ENCODE peak calls at places on chromosome 10, in four cellular contexts. One of them, this sample, is unnamed.

GRCh38 chr10:95840681-95841080 is 67.1 kb upstream of the CC2D2B start:
- DNase-seq in HEK293T: no peak
- DNase-seq in GM12878: no peak
- DNase-seq in HepG2: no peak
- DNase-seq in this sample: no peak

GRCh38 chr10:62001898-62002297 is 100.4 kb downstream of the ARID5B start:
- DNase-seq in HEK293T: no peak
- DNase-seq in GM12878: no peak
- DNase-seq in HepG2: no peak
- DNase-seq in this sample: no peak

GRCh38 chr10:131095109-131095580 is 216.4 kb downstream of the TCERG1L start:
- DNase-seq in HEK293T: no peak
- DNase-seq in GM12878: no peak
- DNase-seq in HepG2: no peak
- DNase-seq in this sample: no peak

GRCh38 chr10:132858121-132859081 is 72.5 kb upstream of the NKX6-2 start:
- DNase-seq in HEK293T: no peak
- DNase-seq in GM12878: no peak
- DNase-seq in HepG2: no peak
- DNase-seq in this sample: peak

GRCh38 chr10:49746626-49747302 is 15.4 kb downstream of the OGDHL start:
- DNase-seq in HEK293T: no peak
- DNase-seq in GM12878: no peak
- DNase-seq in HepG2: no peak
- DNase-seq in this sample: no peak

GRCh38 chr10:125721035-125721434 is 1.5 kb downstream of the EDRF1 start:
- DNase-seq in HEK293T: no peak
- DNase-seq in GM12878: peak
- DNase-seq in HepG2: no peak
- DNase-seq in this sample: no peak

GRCh38 chr10:33335800-33336605 is 1.5 kb upstream of the NRP1 start:
- DNase-seq in HEK293T: peak
- DNase-seq in GM12878: no peak
- DNase-seq in HepG2: no peak
- DNase-seq in this sample: no peak

GRCh38 chr10:85611093-85611740 is 755.4 kb downstream of the GRID1 start:
- DNase-seq in HEK293T: no peak
- DNase-seq in GM12878: no peak
- DNase-seq in HepG2: no peak
- DNase-seq in this sample: no peak

GRCh38 chr10:68074775-68075549 is at the start of gene HERC4:
- DNase-seq in HEK293T: peak
- DNase-seq in GM12878: peak
- DNase-seq in HepG2: peak
- DNase-seq in this sample: peak

GRCh38 chr10:44773565-44773964 is 137.6 kb upstream of the TMEM72 start:
- DNase-seq in HEK293T: no peak
- DNase-seq in GM12878: no peak
- DNase-seq in HepG2: no peak
- DNase-seq in this sample: no peak

GRCh38 chr10:128324058-128324457 is 197.8 kb upstream of the MKI67 start:
- DNase-seq in HEK293T: no peak
- DNase-seq in GM12878: no peak
- DNase-seq in HepG2: peak
- DNase-seq in this sample: peak

GRCh38 chr10:72638586-72639440 is 12.9 kb upstream of the MICU1 start:
- DNase-seq in HEK293T: no peak
- DNase-seq in GM12878: no peak
- DNase-seq in HepG2: peak
- DNase-seq in this sample: no peak

GRCh38 chr10:81068446-81068845 is 530.7 kb downstream of the SH2D4B start:
- DNase-seq in HEK293T: no peak
- DNase-seq in GM12878: no peak
- DNase-seq in HepG2: no peak
- DNase-seq in this sample: no peak

GRCh38 chr10:62154231-62154630 is 114.4 kb downstream of the RTKN2 start:
- DNase-seq in HEK293T: no peak
- DNase-seq in GM12878: no peak
- DNase-seq in HepG2: no peak
- DNase-seq in this sample: no peak

GRCh38 chr10:107213861-107214260 is 49.4 kb upstream of the SORCS1 start:
- DNase-seq in HEK293T: no peak
- DNase-seq in GM12878: no peak
- DNase-seq in HepG2: no peak
- DNase-seq in this sample: no peak
- TF ChIP-seq TARDBP in HEK293T: no peak
- TF ChIP-seq TARDBP in GM12878: no peak
- TF ChIP-seq TARDBP in HepG2: no peak
- TF ChIP-seq TARDBP in this sample: no peak

DNA sequence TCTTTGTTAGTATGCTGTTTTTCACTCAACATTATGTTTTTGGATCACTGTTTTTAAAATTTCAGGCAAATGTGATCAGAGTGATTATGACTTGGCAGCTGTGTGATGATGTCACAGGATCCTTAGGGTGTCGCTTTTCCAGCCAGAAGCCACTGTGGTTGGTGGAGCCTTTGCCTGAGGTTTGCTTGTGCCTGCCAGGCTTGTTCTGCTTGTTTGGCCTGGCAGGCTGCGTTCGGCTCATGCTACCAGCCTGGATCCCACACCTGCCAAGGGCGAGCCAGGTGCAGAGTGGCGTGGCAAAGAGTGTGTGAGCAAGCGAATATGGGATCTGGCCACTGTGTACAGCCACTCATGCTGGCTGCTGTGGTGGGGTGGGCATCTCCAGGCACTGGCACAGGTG is 55.7 kb downstream of the ADK start:
- DNase-seq in HEK293T: no peak
- DNase-seq in GM12878: no peak
- DNase-seq in HepG2: no peak
- DNase-seq in this sample: no peak
- TF ChIP-seq TARDBP in HEK293T: no peak
- TF ChIP-seq TARDBP in GM12878: no peak
- TF ChIP-seq TARDBP in HepG2: no peak
- TF ChIP-seq TARDBP in this sample: no peak

DNA sequence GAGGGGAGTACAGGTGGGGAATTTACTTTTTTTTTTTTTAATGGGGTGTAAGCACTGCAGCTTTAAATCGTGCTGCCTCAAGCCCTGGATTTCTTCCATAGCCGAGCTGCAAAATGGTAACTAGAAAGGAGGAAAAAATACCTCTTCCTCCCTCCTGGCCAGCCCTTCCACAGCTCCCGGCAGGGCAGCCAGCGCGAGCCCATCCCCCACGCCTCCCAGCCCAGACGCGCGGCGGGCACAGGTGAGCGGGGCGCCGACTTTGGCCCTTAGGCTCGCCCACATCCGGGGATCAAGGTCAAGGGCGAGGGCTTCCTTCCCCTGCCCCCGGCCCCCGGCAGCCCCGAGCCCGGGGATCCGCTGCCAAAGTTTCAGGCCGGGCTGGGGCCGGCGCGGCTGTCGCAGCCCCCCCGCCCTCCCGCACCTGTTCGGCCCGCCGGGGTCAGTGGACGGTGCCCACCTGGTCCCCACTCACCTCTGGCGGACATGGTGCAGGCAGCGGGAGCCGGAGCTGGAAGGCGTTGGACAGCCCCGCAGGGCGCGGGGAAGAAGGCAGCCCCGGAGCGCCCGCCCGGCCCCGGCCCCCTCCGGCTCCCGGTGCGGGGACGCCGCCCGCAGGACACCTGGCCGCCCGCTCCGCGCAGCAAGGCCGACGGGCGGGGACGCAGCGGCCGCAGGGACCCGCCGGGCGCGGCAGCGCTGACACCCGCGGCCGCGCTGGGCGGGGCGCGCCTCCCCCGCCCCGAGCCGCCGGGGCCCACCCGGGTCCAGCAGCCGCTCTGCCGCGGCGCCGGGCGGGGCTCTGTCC is 53.8 kb upstream of the FHIP2A start:
- DNase-seq in HEK293T: peak
- DNase-seq in GM12878: no peak
- DNase-seq in HepG2: no peak
- DNase-seq in this sample: no peak
- TF ChIP-seq TARDBP in HEK293T: no peak
- TF ChIP-seq TARDBP in GM12878: no peak
- TF ChIP-seq TARDBP in HepG2: no peak
- TF ChIP-seq TARDBP in this sample: no peak

GRCh38 chr10:66980276-66980675 is 54.4 kb downstream of the LRRTM3 start:
- DNase-seq in HEK293T: no peak
- DNase-seq in GM12878: no peak
- DNase-seq in HepG2: no peak
- DNase-seq in this sample: no peak

GRCh38 chr10:66983482-66983818 is 57.6 kb downstream of the LRRTM3 start:
- DNase-seq in HEK293T: no peak
- DNase-seq in GM12878: no peak
- DNase-seq in HepG2: no peak
- DNase-seq in this sample: no peak

GRCh38 chr10:66982792-66983481 is 57.1 kb downstream of the LRRTM3 start:
- DNase-seq in HEK293T: peak
- DNase-seq in GM12878: no peak
- DNase-seq in HepG2: no peak
- DNase-seq in this sample: no peak
- TF ChIP-seq TARDBP in HEK293T: no peak
- TF ChIP-seq TARDBP in GM12878: no peak
- TF ChIP-seq TARDBP in HepG2: no peak
- TF ChIP-seq TARDBP in this sample: no peak

GRCh38 chr10:89395141-89395540 is 2.7 kb downstream of the IFIT1 start:
- DNase-seq in HEK293T: no peak
- DNase-seq in GM12878: no peak
- DNase-seq in HepG2: no peak
- DNase-seq in this sample: no peak

GRCh38 chr10:89393898-89394297 is 1.5 kb downstream of the IFIT1 start:
- DNase-seq in HEK293T: no peak
- DNase-seq in GM12878: no peak
- DNase-seq in HepG2: no peak
- DNase-seq in this sample: no peak

GRCh38 chr10:89391882-89392756 is at the start of gene IFIT1:
- DNase-seq in HEK293T: peak
- DNase-seq in GM12878: peak
- DNase-seq in HepG2: peak
- DNase-seq in this sample: peak

GRCh38 chr10:89390875-89391576 is 1.4 kb upstream of the IFIT1 start:
- DNase-seq in HEK293T: no peak
- DNase-seq in GM12878: no peak
- DNase-seq in HepG2: no peak
- DNase-seq in this sample: no peak

GRCh38 chr10:89392974-89393373 is 551 bp downstream of the IFIT1 start:
- DNase-seq in HEK293T: no peak
- DNase-seq in GM12878: no peak
- DNase-seq in HepG2: no peak
- DNase-seq in this sample: no peak
- TF ChIP-seq TARDBP in HEK293T: no peak
- TF ChIP-seq TARDBP in GM12878: no peak
- TF ChIP-seq TARDBP in HepG2: no peak
- TF ChIP-seq TARDBP in this sample: no peak

GRCh38 chr10:78455873-78456272 is 422.2 kb downstream of the RPS24 start:
- DNase-seq in HEK293T: no peak
- DNase-seq in GM12878: no peak
- DNase-seq in HepG2: no peak
- DNase-seq in this sample: no peak
- TF ChIP-seq TARDBP in HEK293T: no peak
- TF ChIP-seq TARDBP in GM12878: no peak
- TF ChIP-seq TARDBP in HepG2: no peak
- TF ChIP-seq TARDBP in this sample: no peak

GRCh38 chr10:31770307-31770902 is 158.2 kb downstream of the ARHGAP12 start:
- DNase-seq in HEK293T: peak
- DNase-seq in GM12878: no peak
- DNase-seq in HepG2: peak
- DNase-seq in this sample: peak
- TF ChIP-seq TARDBP in HEK293T: no peak
- TF ChIP-seq TARDBP in GM12878: no peak
- TF ChIP-seq TARDBP in HepG2: no peak
- TF ChIP-seq TARDBP in this sample: no peak

GRCh38 chr10:93712593-93712992 is 10.2 kb upstream of the FRA10AC1 start:
- DNase-seq in HEK293T: no peak
- DNase-seq in GM12878: no peak
- DNase-seq in HepG2: no peak
- DNase-seq in this sample: no peak
- TF ChIP-seq TARDBP in HEK293T: no peak
- TF ChIP-seq TARDBP in GM12878: no peak
- TF ChIP-seq TARDBP in HepG2: no peak
- TF ChIP-seq TARDBP in this sample: no peak

DNA sequence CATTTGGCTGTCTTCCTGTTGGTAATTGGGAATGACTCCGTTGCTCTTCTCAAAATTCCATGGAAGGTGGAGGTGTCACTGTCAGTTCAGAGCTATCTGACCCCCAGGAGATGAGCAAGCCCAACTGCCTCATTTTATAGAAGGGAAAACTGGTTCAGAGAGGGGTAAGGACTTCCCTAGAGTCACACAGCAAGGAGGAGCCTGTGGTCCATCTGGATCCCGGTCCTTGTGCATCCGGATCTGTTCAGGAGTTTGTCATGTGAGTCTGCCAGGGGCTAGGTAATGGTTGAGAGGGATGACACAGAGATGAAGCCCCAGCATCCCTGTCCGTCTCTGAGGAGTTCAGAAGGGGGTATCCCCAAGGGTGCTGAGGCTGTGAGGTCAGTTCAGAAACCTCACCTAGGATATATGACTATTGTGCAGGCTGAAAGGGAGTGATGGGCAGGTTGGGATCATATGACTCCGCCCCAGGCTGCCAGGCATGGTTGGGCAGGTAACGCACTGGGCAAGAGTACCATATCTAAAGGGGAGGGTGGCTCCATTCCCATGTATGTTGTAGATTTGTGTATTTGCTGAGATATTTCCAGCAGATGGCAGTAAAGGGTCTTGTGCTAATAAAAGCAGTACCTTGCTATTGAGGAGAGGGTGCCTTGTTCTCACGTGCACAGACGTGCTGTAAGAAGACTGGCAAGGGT is 16.0 kb upstream of the SLC29A3 start:
- DNase-seq in HEK293T: peak
- DNase-seq in GM12878: no peak
- DNase-seq in HepG2: peak
- DNase-seq in this sample: peak
- TF ChIP-seq TARDBP in HEK293T: no peak
- TF ChIP-seq TARDBP in GM12878: no peak
- TF ChIP-seq TARDBP in HepG2: no peak
- TF ChIP-seq TARDBP in this sample: no peak